ENCODE peak calls at places on chromosomes 6 and 20, in four cellular contexts. W, M, T and V are unnamed samples.

GRCh38 chr20:41717464-41717863 is 99.3 kb upstream of the CHD6 start:
- DNase-seq in W (no peak), T (no peak), M (no peak), V (no peak)

GRCh38 chr6:35777356-35778102 is 1.1 kb downstream of the CLPSL2 start:
- DNase-seq in M (no peak), T (no peak), W (no peak), V (no peak)

GRCh38 chr20:46132705-46133120 is 14.6 kb downstream of the CD40 start:
- DNase-seq in M (peak), W (peak), T (peak), V (no peak)

GRCh38 chr6:132683543-132683942 is 24.6 kb upstream of the TAAR1 start:
- DNase-seq in M (no peak), T (no peak), W (no peak), V (peak)

GRCh38 chr6:109008061-109008460 is 86.6 kb downstream of the SESN1 start:
- DNase-seq in T (no peak), W (no peak), M (no peak), V (no peak)

GRCh38 chr6:127737009-127737486 is 160.1 kb downstream of the C6orf58 start:
- DNase-seq in M (peak), W (peak), T (peak), V (peak)

GRCh38 chr6:85744571-85744970 is 101.9 kb upstream of the SYNCRIP start:
- DNase-seq in T (no peak), W (no peak), M (no peak), V (no peak)

GRCh38 chr6:112287836-112288235 is 33.5 kb upstream of the LAMA4 start:
- DNase-seq in W (no peak), T (no peak), M (no peak), V (no peak)

GRCh38 chr20:43507150-43508080 is at the start of gene L3MBTL1:
- DNase-seq in W (no peak), M (peak), T (no peak), V (no peak)

GRCh38 chr6:782141-782540 is 89.2 kb upstream of the EXOC2 start:
- DNase-seq in T (no peak), M (no peak), W (no peak), V (no peak)